ENCODE peak calls at places on chromosomes 5 and 9, in eight cellular contexts. M is NCI-H1417; S is stimulated activated CD8-positive, alpha-beta memory T cell treated with anti-CD3 and anti-CD28 coated beads, Interleukin-12 subunit alpha, Interleukin-12 subunit beta, amount 100 ng/mL, for 1 hour; D is head of caudate nucleus; X is stimulated activated CD4-positive, alpha-beta T cell treated with anti-CD3 and anti-CD28 coated beads, Interleukin-2, amount 100 ng/mL, for 48 hours; R is DMS79; Y is activated CD8-positive, alpha-beta T cell treated with anti-CD3 and anti-CD28 coated beads, Interleukin-2, amount 10 ng/mL, durations not matched to agents 7 days and 5 days; Z is EH. C is an unnamed sample.

GRCh38 chr5:167786871-167787568 is 504.4 kb upstream of the WWC1 start:
- DNase-seq in Z (peak; percentile 70), Y (no peak), S (no peak), R (no peak), M (no peak), D (no peak), X (no peak), C (no peak)

GRCh38 chr9:33185858-33186257 is 18.7 kb upstream of the B4GALT1 start:
- DNase-seq in S (no peak), Y (no peak), Z (no peak), R (no peak), D (no peak), M (no peak), X (no peak), C (no peak)

GRCh38 chr5:164335837-164336236 is 830.4 kb downstream of the MAT2B start:
- DNase-seq in Z (no peak), Y (no peak), M (no peak), R (no peak), D (no peak), S (no peak), X (no peak), C (no peak)

GRCh38 chr5:93428868-93429267 is 152.2 kb downstream of the NR2F1-AS1 start:
- DNase-seq in M (no peak), R (no peak), S (no peak), D (no peak), Z (peak; percentile 73), Y (no peak), X (no peak), C (no peak)

GRCh38 chr9:23590601-23591000 is 235.4 kb downstream of the ELAVL2 start:
- DNase-seq in Z (no peak), D (no peak), X (no peak), Y (no peak), M (no peak), R (no peak), S (no peak), C (no peak)

GRCh38 chr5:173972844-173973613 is 15.9 kb upstream of the C5orf47 start:
- DNase-seq in S (peak; percentile 63), X (peak; percentile 72), Y (peak; percentile 83), D (peak; percentile 89), M (peak; percentile 82), Z (peak; percentile 84), R (peak; percentile 40), C (no peak)

GRCh38 chr9:104263942-104264341 is 169.8 kb downstream of the SMC2 start:
- DNase-seq in M (no peak), D (no peak), S (no peak), Y (no peak), X (no peak), Z (no peak), R (no peak), C (no peak)

GRCh38 chr5:160242140-160242539 is 12.8 kb downstream of the FABP6 start:
- DNase-seq in R (no peak), X (no peak), M (no peak), Z (no peak), Y (no peak), D (no peak), S (no peak), C (no peak)

GRCh38 chr9:96050048-96050875 is 174.8 kb downstream of the ERCC6L2 start:
- DNase-seq in Z (no peak), S (no peak), D (no peak), M (no peak), R (no peak), X (no peak), Y (no peak), C (no peak)

GRCh38 chr5:107502711-107503110 is 168.0 kb downstream of the EFNA5 start:
- DNase-seq in X (no peak), R (no peak), Y (no peak), S (no peak), M (peak; percentile 60), D (no peak), Z (no peak), C (no peak)

GRCh38 chr5:157690690-157691433 is 19.5 kb downstream of the C5orf52 start:
- DNase-seq in X (no peak), Y (no peak), M (no peak), Z (no peak), D (no peak), S (no peak), R (no peak), C (no peak)

GRCh38 chr5:174609116-174609515 is 115.3 kb upstream of the MSX2 start:
- DNase-seq in M (no peak), D (no peak), S (no peak), Y (no peak), R (no peak), X (no peak), Z (no peak), C (no peak)

GRCh38 chr5:103111458-103111857 is 8.5 kb downstream of the GIN1 start:
- DNase-seq in D (no peak), S (no peak), Z (no peak), M (no peak), Y (peak; percentile 67), X (no peak), R (no peak), C (no peak)

GRCh38 chr5:92559743-92560142 is 1021.3 kb downstream of the NR2F1-AS1 start:
- DNase-seq in M (no peak), X (no peak), Z (peak; percentile 60), S (no peak), D (no peak), R (peak; percentile 36), Y (no peak), C (peak; percentile 54)

GRCh38 chr9:3733039-3733408 is 207.2 kb upstream of the RFX3 start:
- DNase-seq in Y (no peak), Z (no peak), D (no peak), S (no peak), M (no peak), X (no peak), R (no peak), C (no peak)

GRCh38 chr5:36665638-36666037 is 59.2 kb downstream of the SLC1A3 start:
- DNase-seq in X (no peak), S (no peak), M (no peak), R (no peak), Y (no peak), D (no peak), Z (no peak), C (no peak)

GRCh38 chr9:95819636-95820035 is 55.9 kb upstream of the ERCC6L2 start:
- DNase-seq in R (no peak), X (no peak), Y (no peak), S (no peak), D (no peak), M (no peak), Z (no peak), C (no peak)

GRCh38 chr9:81456431-81456970 is 232.8 kb downstream of the TLE1 start:
- DNase-seq in X (no peak), S (no peak), Y (no peak), Z (peak; percentile 68), M (peak; percentile 40), R (no peak), D (no peak), C (no peak)

GRCh38 chr5:168843277-168843997 is 264.3 kb upstream of the PANK3 start:
- DNase-seq in S (no peak), X (no peak), M (no peak), R (no peak), Y (no peak), D (no peak), Z (no peak), C (peak; percentile 5)

GRCh38 chr5:133289686-133290367 is 238.0 kb downstream of the HSPA4 start:
- DNase-seq in S (no peak), X (no peak), Y (no peak), M (peak; percentile 83), R (peak; percentile 45), D (no peak), Z (no peak), C (no peak)

GRCh38 chr5:138258704-138259285 is 15.6 kb downstream of the GFRA3 start:
- DNase-seq in Y (no peak), Z (no peak), S (no peak), R (no peak), M (no peak), D (no peak), X (no peak), C (no peak)

GRCh38 chr9:115109486-115109885 is 8.5 kb downstream of the TNC start:
- DNase-seq in Z (peak; percentile 90), X (no peak), M (no peak), R (no peak), S (no peak), Y (no peak), D (no peak), C (no peak)

GRCh38 chr9:123392802-123393201 is 36.8 kb downstream of the CRB2 start:
- DNase-seq in Y (no peak), D (no peak), Z (no peak), R (no peak), M (no peak), X (no peak), S (no peak), C (no peak)

GRCh38 chr5:178227138-178227659 is 5.4 kb downstream of the PHYKPL start:
- DNase-seq in M (no peak), Y (no peak), D (no peak), S (no peak), X (no peak), Z (no peak), R (no peak), C (no peak)

GRCh38 chr5:3456121-3456681 is 139.4 kb upstream of the IRX1 start:
- DNase-seq in X (no peak), Z (no peak), D (no peak), R (no peak), Y (no peak), S (no peak), M (no peak), C (no peak)

GRCh38 chr9:112861638-112862555 is 28.8 kb downstream of the SLC46A2 start:
- DNase-seq in S (no peak), X (no peak), D (no peak), M (no peak), R (no peak), Z (peak; percentile 30), Y (no peak), C (no peak)

GRCh38 chr5:158648631-158649030 is 451.1 kb downstream of the EBF1 start:
- DNase-seq in M (no peak), Z (peak; percentile 2), X (no peak), S (no peak), Y (no peak), R (no peak), D (no peak), C (no peak)

GRCh38 chr9:129587487-129588262 is 33.2 kb downstream of the C9orf50 start:
- DNase-seq in D (no peak), Z (no peak), Y (no peak), R (no peak), S (no peak), M (no peak), X (no peak), C (no peak)

GRCh38 chr9:137080260-137081122 is 3.2 kb downstream of the UAP1L1 start:
- DNase-seq in Y (no peak), X (no peak), Z (no peak), M (no peak), S (no peak), R (no peak), D (no peak), C (no peak)

GRCh38 chr9:83030391-83031107 is 32.4 kb downstream of the RASEF start:
- DNase-seq in X (no peak), S (no peak), M (no peak), Z (peak; percentile 53), D (no peak), R (no peak), Y (no peak), C (no peak)

GRCh38 chr5:64210866-64211265 is 45.2 kb downstream of the RNF180 start:
- DNase-seq in S (no peak), M (no peak), Y (no peak), X (no peak), R (no peak), Z (peak; percentile 94), D (no peak), C (peak; percentile 77)

GRCh38 chr5:55847837-55848236 is 3.3 kb upstream of the IL31RA start:
- DNase-seq in Y (no peak), R (no peak), M (no peak), S (no peak), X (no peak), Z (peak; percentile 24), D (no peak), C (no peak)

GRCh38 chr5:131186561-131187256 is 16.0 kb downstream of the LYRM7 start:
- DNase-seq in Z (no peak), Y (no peak), M (peak; percentile 36), X (no peak), D (no peak), R (no peak), S (no peak), C (no peak)

GRCh38 chr5:318341-318897 is 3.1 kb upstream of the AHRR start:
- DNase-seq in D (no peak), Z (peak; percentile 88), Y (no peak), R (no peak), X (no peak), M (no peak), S (no peak), C (no peak)

C was measured in AG04449.